ENCODE peak calls at places on chromosomes 7 and 10, in eight cellular contexts. One of them, this sample, is unnamed.

GRCh38 chr7:98990356-98990755 is 112.0 kb downstream of the TRRAP start:
- DNase-seq in chondrocyte: peak
- DNase-seq in GM10248: no peak
- DNase-seq in cardiac fibroblast: no peak
- DNase-seq in T-helper 2 cell: no peak
- DNase-seq in endothelial cell: no peak
- DNase-seq in NCI-H187: no peak
- DNase-seq in hepatocyte: no peak
- DNase-seq in this sample: no peak

GRCh38 chr7:83365746-83366145 is 203.1 kb upstream of the PCLO start:
- DNase-seq in cardiac fibroblast: peak
- DNase-seq in chondrocyte: no peak
- DNase-seq in NCI-H187: no peak
- DNase-seq in endothelial cell: no peak
- DNase-seq in GM10248: no peak
- DNase-seq in T-helper 2 cell: no peak
- DNase-seq in hepatocyte: no peak
- DNase-seq in this sample: peak

GRCh38 chr10:3526721-3527120 is 258.3 kb downstream of the KLF6 start:
- DNase-seq in NCI-H187: no peak
- DNase-seq in chondrocyte: no peak
- DNase-seq in cardiac fibroblast: peak
- DNase-seq in endothelial cell: no peak
- DNase-seq in GM10248: no peak
- DNase-seq in hepatocyte: peak
- DNase-seq in T-helper 2 cell: no peak
- DNase-seq in this sample: no peak

GRCh38 chr10:58064714-58065528 is 202.8 kb downstream of the IPMK start:
- DNase-seq in hepatocyte: peak
- DNase-seq in endothelial cell: peak
- DNase-seq in GM10248: peak
- DNase-seq in cardiac fibroblast: peak
- DNase-seq in chondrocyte: no peak
- DNase-seq in NCI-H187: no peak
- DNase-seq in T-helper 2 cell: no peak
- DNase-seq in this sample: peak

GRCh38 chr10:6074489-6075301 is 12.5 kb upstream of the IL2RA start:
- DNase-seq in endothelial cell: no peak
- DNase-seq in T-helper 2 cell: no peak
- DNase-seq in NCI-H187: no peak
- DNase-seq in GM10248: no peak
- DNase-seq in hepatocyte: no peak
- DNase-seq in cardiac fibroblast: no peak
- DNase-seq in chondrocyte: no peak
- DNase-seq in this sample: no peak

GRCh38 chr7:134552105-134552504 is 3.2 kb downstream of the AKR1B15 start:
- DNase-seq in chondrocyte: no peak
- DNase-seq in endothelial cell: peak
- DNase-seq in NCI-H187: no peak
- DNase-seq in GM10248: no peak
- DNase-seq in cardiac fibroblast: peak
- DNase-seq in T-helper 2 cell: no peak
- DNase-seq in hepatocyte: peak
- DNase-seq in this sample: peak

GRCh38 chr7:30692438-30692837 is 10.2 kb upstream of the CRHR2 start:
- DNase-seq in hepatocyte: no peak
- DNase-seq in GM10248: no peak
- DNase-seq in chondrocyte: no peak
- DNase-seq in cardiac fibroblast: no peak
- DNase-seq in NCI-H187: no peak
- DNase-seq in T-helper 2 cell: no peak
- DNase-seq in endothelial cell: no peak
- DNase-seq in this sample: no peak

GRCh38 chr7:130560972-130561371 is 69.1 kb downstream of the MEST start:
- DNase-seq in cardiac fibroblast: peak
- DNase-seq in hepatocyte: peak
- DNase-seq in GM10248: peak
- DNase-seq in chondrocyte: no peak
- DNase-seq in endothelial cell: no peak
- DNase-seq in NCI-H187: no peak
- DNase-seq in T-helper 2 cell: no peak
- DNase-seq in this sample: peak

GRCh38 chr7:52634996-52635395 is 400.4 kb upstream of the POM121L12 start:
- DNase-seq in NCI-H187: no peak
- DNase-seq in cardiac fibroblast: no peak
- DNase-seq in T-helper 2 cell: no peak
- DNase-seq in GM10248: no peak
- DNase-seq in hepatocyte: peak
- DNase-seq in chondrocyte: no peak
- DNase-seq in endothelial cell: no peak
- DNase-seq in this sample: no peak

GRCh38 chr7:115052706-115053105 is 130.8 kb downstream of the MDFIC start:
- DNase-seq in NCI-H187: no peak
- DNase-seq in endothelial cell: no peak
- DNase-seq in cardiac fibroblast: no peak
- DNase-seq in hepatocyte: no peak
- DNase-seq in T-helper 2 cell: no peak
- DNase-seq in GM10248: no peak
- DNase-seq in chondrocyte: no peak
- DNase-seq in this sample: peak

GRCh38 chr7:157136372-157136771 is 2.4 kb upstream of the UBE3C start:
- DNase-seq in chondrocyte: no peak
- DNase-seq in hepatocyte: peak
- DNase-seq in GM10248: no peak
- DNase-seq in cardiac fibroblast: peak
- DNase-seq in endothelial cell: no peak
- DNase-seq in T-helper 2 cell: no peak
- DNase-seq in NCI-H187: no peak
- DNase-seq in this sample: peak

GRCh38 chr10:69629519-69629896 is 539 bp upstream of the FAM241B start:
- DNase-seq in NCI-H187: no peak
- DNase-seq in hepatocyte: no peak
- DNase-seq in GM10248: no peak
- DNase-seq in cardiac fibroblast: no peak
- DNase-seq in chondrocyte: no peak
- DNase-seq in endothelial cell: no peak
- DNase-seq in T-helper 2 cell: no peak
- DNase-seq in this sample: no peak

GRCh38 chr7:8387551-8388256 is 45.7 kb upstream of the NXPH1 start:
- DNase-seq in T-helper 2 cell: no peak
- DNase-seq in chondrocyte: no peak
- DNase-seq in NCI-H187: no peak
- DNase-seq in GM10248: no peak
- DNase-seq in endothelial cell: no peak
- DNase-seq in cardiac fibroblast: no peak
- DNase-seq in hepatocyte: peak
- DNase-seq in this sample: no peak

GRCh38 chr7:10593080-10593479 is 380.6 kb upstream of the PHF14 start:
- DNase-seq in T-helper 2 cell: no peak
- DNase-seq in GM10248: no peak
- DNase-seq in hepatocyte: no peak
- DNase-seq in chondrocyte: no peak
- DNase-seq in NCI-H187: no peak
- DNase-seq in cardiac fibroblast: no peak
- DNase-seq in endothelial cell: no peak
- DNase-seq in this sample: no peak

GRCh38 chr10:96038476-96039387 is 4.7 kb upstream of the CCNJ start:
- DNase-seq in T-helper 2 cell: no peak
- DNase-seq in GM10248: no peak
- DNase-seq in hepatocyte: no peak
- DNase-seq in NCI-H187: no peak
- DNase-seq in chondrocyte: no peak
- DNase-seq in endothelial cell: peak
- DNase-seq in cardiac fibroblast: no peak
- DNase-seq in this sample: no peak

GRCh38 chr7:92609921-92610518 is 19.8 kb upstream of the FAM133B start:
- DNase-seq in GM10248: no peak
- DNase-seq in T-helper 2 cell: no peak
- DNase-seq in endothelial cell: no peak
- DNase-seq in hepatocyte: no peak
- DNase-seq in chondrocyte: no peak
- DNase-seq in NCI-H187: no peak
- DNase-seq in cardiac fibroblast: peak
- DNase-seq in this sample: peak

GRCh38 chr10:29681700-29682444 is 47.1 kb upstream of the SVIL start:
- DNase-seq in endothelial cell: no peak
- DNase-seq in chondrocyte: no peak
- DNase-seq in GM10248: no peak
- DNase-seq in NCI-H187: no peak
- DNase-seq in T-helper 2 cell: peak
- DNase-seq in hepatocyte: no peak
- DNase-seq in cardiac fibroblast: no peak
- DNase-seq in this sample: no peak

GRCh38 chr10:50373821-50374501 is 122.6 kb upstream of the ASAH2 start:
- DNase-seq in endothelial cell: no peak
- DNase-seq in hepatocyte: no peak
- DNase-seq in cardiac fibroblast: peak
- DNase-seq in GM10248: no peak
- DNase-seq in NCI-H187: no peak
- DNase-seq in T-helper 2 cell: no peak
- DNase-seq in chondrocyte: no peak
- DNase-seq in this sample: no peak

GRCh38 chr10:78559514-78560392 is 509.0 kb upstream of the ZMIZ1 start:
- DNase-seq in chondrocyte: no peak
- DNase-seq in GM10248: no peak
- DNase-seq in NCI-H187: peak
- DNase-seq in T-helper 2 cell: no peak
- DNase-seq in endothelial cell: no peak
- DNase-seq in hepatocyte: no peak
- DNase-seq in cardiac fibroblast: no peak
- DNase-seq in this sample: no peak

GRCh38 chr7:82631998-82632397 is 188.4 kb upstream of the CACNA2D1 start:
- DNase-seq in hepatocyte: no peak
- DNase-seq in cardiac fibroblast: peak
- DNase-seq in NCI-H187: no peak
- DNase-seq in endothelial cell: no peak
- DNase-seq in T-helper 2 cell: no peak
- DNase-seq in GM10248: no peak
- DNase-seq in chondrocyte: no peak
- DNase-seq in this sample: no peak

This sample was measured in NAMALWA.